ENCODE peak calls at places on chromosome 22, in seven cellular contexts. J, U, Q, X, T, F and N are unnamed samples.

GRCh38 chr22:27157090-27157489 is 499.7 kb downstream of the MIAT start:
- DNase-seq in T (no peak), F (no peak), J (no peak), U (no peak), Q (no peak), X (no peak), N (no peak)

GRCh38 chr22:16845881-16846280 is 20.7 kb upstream of the XKR3 start:
- DNase-seq in X (no peak), T (no peak), J (no peak), Q (no peak), F (no peak), U (no peak), N (no peak)

GRCh38 chr22:40224702-40225101 is 47.0 kb downstream of the TNRC6B start:
- DNase-seq in Q (no peak), T (no peak), J (no peak), X (no peak), F (no peak), U (no peak), N (no peak)

GRCh38 chr22:39724857-39725256 is 154.3 kb downstream of the CACNA1I start:
- DNase-seq in F (no peak), T (no peak), U (no peak), J (no peak), X (no peak), Q (no peak), N (no peak)

GRCh38 chr22:50184004-50184461 is 1.7 kb upstream of the TRABD start:
- DNase-seq in J (peak; percentile 72), T (no peak), F (no peak), Q (no peak), U (no peak), X (peak; percentile 80), N (peak; percentile 59)

GRCh38 chr22:45866398-45867117 is 110.4 kb downstream of the WNT7B start:
- DNase-seq in Q (no peak), T (no peak), J (peak; percentile 9), F (no peak), U (no peak), X (no peak), N (no peak)

GRCh38 chr22:27283714-27284113 is 517.8 kb downstream of the MN1 start:
- DNase-seq in X (no peak), Q (no peak), J (no peak), F (peak; percentile 15), U (no peak), T (no peak), N (no peak)

GRCh38 chr22:16960884-16961249 is 47.2 kb downstream of the GAB4 start:
- DNase-seq in Q (no peak), T (no peak), F (no peak), J (no peak), U (no peak), X (no peak), N (no peak)

GRCh38 chr22:26318975-26319374 is 110.1 kb upstream of the ASPHD2 start:
- DNase-seq in T (no peak), U (no peak), F (no peak), J (no peak), Q (no peak), X (no peak), N (peak; percentile 20)

GRCh38 chr22:36775966-36776669 is at the start of gene IFT27:
- DNase-seq in J (peak; percentile 98), Q (peak; percentile 96), F (peak; percentile 100), T (peak; percentile 97), U (peak; percentile 100), X (peak; percentile 100), N (peak; percentile 91)
- TF ChIP-seq POLR2A in J (peak; percentile 61), Q (no peak), F (peak; percentile 63), T (peak; percentile 66), U (peak; percentile 46), X (peak; percentile 57), N (peak; percentile 61)

GRCh38 chr22:43395296-43395695 is 16.5 kb upstream of the MPPED1 start:
- DNase-seq in X (no peak), T (no peak), Q (no peak), F (no peak), U (no peak), J (no peak), N (no peak)

GRCh38 chr22:43396321-43396933 is 15.4 kb upstream of the MPPED1 start:
- DNase-seq in X (no peak), T (no peak), U (no peak), F (no peak), Q (no peak), J (no peak), N (no peak)

GRCh38 chr22:43398246-43398645 is 13.6 kb upstream of the MPPED1 start:
- DNase-seq in T (no peak), J (no peak), U (no peak), X (no peak), F (no peak), Q (no peak), N (no peak)

GRCh38 chr22:43397766-43398165 is 14.0 kb upstream of the MPPED1 start:
- DNase-seq in Q (no peak), T (no peak), U (no peak), F (no peak), X (no peak), J (no peak), N (no peak)

DNA sequence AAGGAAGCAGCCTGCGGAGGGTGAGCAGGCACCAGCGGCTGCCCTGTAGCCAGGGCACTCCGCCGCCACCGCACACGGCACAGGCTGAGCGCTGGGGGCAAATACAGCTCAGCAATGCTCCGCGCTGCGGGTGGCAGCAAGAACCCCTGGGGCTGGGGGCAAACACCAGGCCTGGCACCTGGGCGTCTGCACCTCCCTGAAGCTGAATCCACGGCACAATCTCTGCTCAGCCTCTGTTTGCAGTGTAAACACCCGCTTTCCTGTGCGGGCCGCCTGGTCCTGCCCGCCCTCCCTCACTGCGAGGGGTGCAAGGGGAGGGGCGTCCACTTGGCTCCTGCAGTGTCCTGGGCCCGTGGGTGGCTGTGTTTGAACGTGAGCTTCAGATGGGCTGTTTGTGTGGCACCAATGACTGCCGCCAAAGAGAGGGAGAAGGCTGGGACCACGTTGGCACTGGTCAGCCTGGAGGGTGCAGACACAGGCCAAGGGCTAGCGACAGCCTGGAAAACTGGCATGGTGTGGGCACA is 14.8 kb upstream of the MPPED1 start:
- DNase-seq in X (no peak), U (no peak), Q (no peak), F (no peak), J (no peak), T (no peak), N (no peak)
- TF ChIP-seq POLR2A in X (no peak), U (no peak), Q (no peak), F (no peak), J (no peak), T (no peak), N (no peak)

GRCh38 chr22:38398609-38399401 is 56.2 kb downstream of the KCNJ4 start:
- DNase-seq in X (peak; percentile 81), J (peak; percentile 85), Q (peak; percentile 65), T (no peak), F (no peak), U (peak; percentile 74), N (no peak)
- TF ChIP-seq POLR2A in X (peak; percentile 79), J (peak; percentile 75), Q (peak; percentile 32), T (peak; percentile 28), F (no peak), U (peak; percentile 88), N (peak; percentile 14)

DNA sequence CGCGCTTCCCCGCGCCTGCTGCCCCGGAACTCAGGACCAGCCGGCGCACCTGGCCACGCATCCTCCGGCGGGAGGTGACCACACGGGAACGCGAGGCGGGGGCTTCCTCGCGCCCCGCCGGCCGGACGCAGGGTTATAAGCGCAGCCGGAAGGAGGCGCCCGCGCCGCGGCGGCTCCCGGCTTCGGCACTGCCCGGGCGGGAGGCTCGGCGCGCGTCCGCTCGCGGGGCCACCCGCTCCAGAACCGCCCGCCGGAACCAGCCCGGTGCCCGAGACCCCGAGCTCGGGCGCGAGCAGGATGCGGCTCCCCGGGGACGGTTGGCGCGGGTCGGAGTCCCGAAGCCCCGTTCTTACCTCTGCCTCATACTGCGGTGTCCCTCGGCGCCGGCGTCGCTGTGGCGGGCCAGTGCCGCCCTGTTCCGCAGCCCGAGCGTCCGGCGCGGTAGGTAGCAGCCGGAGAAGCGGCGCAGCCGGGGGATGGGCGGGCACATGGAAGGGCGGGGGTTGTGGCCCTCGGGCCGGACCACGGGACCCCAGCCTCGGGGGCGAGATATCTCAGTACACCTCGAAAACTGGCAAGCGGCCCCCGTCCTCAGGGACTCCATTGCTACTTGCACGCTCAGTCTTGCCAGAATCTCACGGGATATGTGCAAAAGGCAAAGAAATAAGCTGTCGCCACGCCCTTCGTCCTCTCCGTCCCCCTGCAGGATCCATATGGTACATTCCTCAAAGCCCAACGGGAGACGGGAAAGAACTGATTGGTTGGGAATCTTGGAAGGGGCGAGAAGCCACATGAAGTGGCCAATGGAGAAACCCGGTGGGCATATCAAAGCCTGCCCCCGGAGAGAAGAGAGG is 23.1 kb downstream of the MICAL3 start:
- DNase-seq in X (peak; percentile 85), T (peak; percentile 98), Q (peak; percentile 83), U (peak; percentile 84), F (peak; percentile 99), J (peak; percentile 87), N (peak; percentile 86)
- TF ChIP-seq POLR2A in X (peak; percentile 75), T (peak; percentile 89), Q (peak; percentile 76), U (peak; percentile 84), F (peak; percentile 91), J (peak; percentile 61), N (peak; percentile 88)

DNA sequence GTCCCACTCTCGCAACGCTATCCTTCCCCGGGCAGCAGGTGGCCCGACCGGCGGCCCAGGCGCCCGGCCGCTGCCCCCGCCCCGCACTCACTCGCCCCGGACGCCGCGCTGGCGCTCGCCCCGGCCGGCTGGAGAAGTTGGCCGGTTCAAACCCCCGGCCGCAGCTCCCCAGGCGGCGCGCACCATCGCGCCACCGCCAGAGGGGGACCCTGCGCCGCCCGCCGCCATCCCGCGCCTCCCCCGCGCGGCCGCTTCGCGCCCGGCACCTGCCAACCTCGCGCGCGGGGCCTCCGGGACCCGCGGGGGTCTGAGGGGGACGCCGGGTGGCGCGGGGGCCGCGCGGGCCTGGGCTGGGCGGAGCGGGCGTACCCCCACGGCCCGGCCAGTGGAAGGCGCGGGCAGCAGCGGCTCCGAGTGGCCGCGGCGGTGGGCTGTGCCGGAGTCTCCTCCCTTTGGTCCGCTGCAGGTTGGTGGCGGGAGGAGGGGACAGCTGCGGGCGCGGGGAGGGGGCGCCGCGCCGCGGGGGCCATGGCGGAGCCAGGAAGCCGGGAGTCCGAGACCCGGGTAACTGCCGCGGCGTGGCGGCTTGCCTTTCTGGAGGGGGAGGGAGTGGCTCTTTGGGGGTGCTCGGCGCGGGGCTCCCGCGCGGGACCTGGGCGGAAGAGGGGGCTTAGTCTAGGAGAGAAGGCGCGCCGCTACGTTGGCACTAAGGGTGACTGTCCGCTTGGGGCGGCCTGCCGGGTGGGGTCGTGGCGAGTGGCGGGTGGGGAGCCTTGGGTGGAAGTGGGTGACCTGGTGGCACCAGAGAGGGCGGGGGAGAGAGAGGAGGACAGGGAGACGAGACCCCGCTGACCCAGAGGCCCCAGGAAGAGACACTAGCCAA is at the start of the genes MPST and TST:
- DNase-seq in F (no peak), X (peak; percentile 75), J (peak; percentile 76), T (no peak), Q (peak; percentile 80), U (peak; percentile 73), N (peak; percentile 69)
- TF ChIP-seq POLR2A in F (peak; percentile 65), X (peak; percentile 69), J (peak; percentile 39), T (peak; percentile 49), Q (no peak), U (peak; percentile 77), N (peak; percentile 72)